ENCODE peak calls at places on chromosomes 16 and 17, in seven cellular contexts. D, G, B, W, P, E and F are unnamed samples.

GRCh38 chr17:7651959-7652658 is 1.4 kb downstream of the ATP1B2 start:
- DNase-seq in D (no peak), G (no peak), B (no peak), W (no peak), P (no peak), E (no peak), F (no peak)

GRCh38 chr17:48052956-48053757 is 5.0 kb downstream of the NFE2L1 start:
- DNase-seq in D (peak), G (peak), B (no peak), W (no peak), P (no peak), E (peak), F (no peak)

GRCh38 chr16:86531193-86531550 is 20.8 kb downstream of the FOXF1 start:
- DNase-seq in D (peak), G (no peak), B (no peak), W (no peak), P (no peak), E (no peak), F (no peak)

GRCh38 chr17:28726396-28726911 is 421 bp upstream of the TLCD1 start:
- DNase-seq in D (no peak), G (peak), B (peak), W (no peak), P (peak), E (peak), F (peak)

GRCh38 chr17:57622327-57622885 is 122.7 kb downstream of the CCDC182 start:
- DNase-seq in D (no peak), G (no peak), B (no peak), W (no peak), P (no peak), E (no peak), F (no peak)

GRCh38 chr17:82356028-82356427 is 3.0 kb upstream of the TEX19 start:
- DNase-seq in D (no peak), G (no peak), B (no peak), W (peak), P (no peak), E (peak), F (no peak)

GRCh38 chr16:50835358-50836060 is 93.6 kb downstream of the CYLD start:
- DNase-seq in D (no peak), G (no peak), B (no peak), W (no peak), P (no peak), E (no peak), F (peak)

GRCh38 chr17:2594657-2595085 is 1.2 kb downstream of the PAFAH1B1 start:
- DNase-seq in D (no peak), G (no peak), B (no peak), W (no peak), P (peak), E (no peak), F (no peak)

GRCh38 chr16:25148568-25149215 is 37.1 kb downstream of the LCMT1 start:
- DNase-seq in D (no peak), G (no peak), B (peak), W (no peak), P (no peak), E (no peak), F (no peak)

GRCh38 chr17:9465216-9465921 is 110.3 kb downstream of the STX8 start:
- DNase-seq in D (no peak), G (no peak), B (no peak), W (peak), P (no peak), E (no peak), F (no peak)

GRCh38 chr17:47982091-47982617 is 11.2 kb downstream of the CDK5RAP3 start:
- DNase-seq in D (no peak), G (no peak), B (no peak), W (no peak), P (no peak), E (no peak), F (no peak)

GRCh38 chr17:55773671-55774070 is 22.8 kb downstream of the PCTP start:
- DNase-seq in D (no peak), G (no peak), B (no peak), W (no peak), P (no peak), E (peak), F (no peak)

GRCh38 chr16:19613834-19614233 is 58.3 kb downstream of the VPS35L start:
- DNase-seq in D (no peak), G (no peak), B (no peak), W (no peak), P (no peak), E (no peak), F (no peak)

GRCh38 chr16:19618876-19619275 is 63.4 kb downstream of the VPS35L start:
- DNase-seq in D (no peak), G (no peak), B (no peak), W (no peak), P (no peak), E (no peak), F (no peak)
- TF ChIP-seq CTCF in D (no peak), G (no peak), B (no peak), W (no peak), P (no peak), E (no peak), F (no peak)

GRCh38 chr16:4664538-4665418 is 28.6 kb upstream of the NUDT16L1 start:
- DNase-seq in D (peak), G (no peak), B (no peak), W (peak), P (peak), E (peak), F (no peak)

GRCh38 chr16:4663756-4664465 is 29.5 kb upstream of the NUDT16L1 start:
- DNase-seq in D (peak), G (no peak), B (no peak), W (no peak), P (peak), E (no peak), F (no peak)

GRCh38 chr16:4667203-4667983 is 26.0 kb upstream of the NUDT16L1 start:
- DNase-seq in D (no peak), G (no peak), B (no peak), W (no peak), P (no peak), E (peak), F (no peak)

GRCh38 chr16:4668313-4668960 is 24.9 kb upstream of the NUDT16L1 start:
- DNase-seq in D (no peak), G (no peak), B (no peak), W (no peak), P (no peak), E (no peak), F (no peak)

GRCh38 chr16:4666537-4667202 is 26.7 kb upstream of the NUDT16L1 start:
- DNase-seq in D (no peak), G (no peak), B (no peak), W (no peak), P (no peak), E (peak), F (no peak)
- TF ChIP-seq CTCF in D (no peak), G (no peak), B (no peak), W (no peak), P (no peak), E (no peak), F (no peak)

GRCh38 chr17:42924891-42925290 is 24.3 kb downstream of the G6PC1 start:
- DNase-seq in D (no peak), G (no peak), B (peak), W (no peak), P (no peak), E (no peak), F (no peak)

GRCh38 chr17:42929497-42929844 is 28.9 kb downstream of the G6PC1 start:
- DNase-seq in D (no peak), G (no peak), B (no peak), W (no peak), P (no peak), E (no peak), F (no peak)

DNA sequence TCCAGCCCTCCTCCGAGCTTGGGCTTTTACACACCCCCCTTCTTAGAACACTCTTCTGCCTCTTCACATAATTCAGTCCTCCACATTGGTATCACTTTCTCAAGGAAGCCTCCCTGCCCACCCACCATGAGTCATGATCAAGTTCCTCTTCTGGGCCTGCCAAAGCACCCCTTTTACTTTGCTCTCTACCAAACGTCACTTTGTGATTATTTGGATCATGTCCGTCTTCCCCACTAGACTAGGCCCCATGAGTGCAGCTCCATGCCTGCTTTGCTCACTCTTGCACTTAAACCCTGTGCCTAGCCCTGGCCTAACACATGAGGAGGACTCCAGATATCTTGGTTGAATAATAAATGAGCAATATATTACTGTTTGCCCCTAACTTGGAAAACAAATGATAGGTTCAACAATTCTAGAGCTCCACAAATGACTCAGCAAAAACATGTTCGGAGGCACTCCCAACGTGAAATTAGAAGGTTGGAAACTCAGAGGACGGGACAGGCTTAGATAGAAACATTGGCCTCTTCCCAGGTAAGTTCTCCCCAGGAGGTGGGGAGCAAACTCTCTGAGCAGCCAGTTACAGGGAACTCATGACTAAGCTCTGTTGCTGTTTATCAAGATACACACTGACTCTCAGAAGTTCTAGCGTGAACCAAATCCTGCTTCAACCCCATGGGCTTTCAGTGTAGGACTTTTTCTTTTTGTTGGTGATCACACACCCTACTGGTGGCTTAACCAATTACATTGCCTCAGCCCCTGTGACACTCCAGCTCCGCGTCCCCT is 28.3 kb downstream of the G6PC1 start:
- DNase-seq in D (peak), G (peak), B (peak), W (peak), P (peak), E (no peak), F (no peak)
- TF ChIP-seq CTCF in D (peak), G (peak), B (peak), W (peak), P (peak), E (peak), F (peak)

GRCh38 chr16:88005148-88005547 is 53.9 kb downstream of the BANP start:
- DNase-seq in D (no peak), G (peak), B (peak), W (no peak), P (peak), E (no peak), F (no peak)
- TF ChIP-seq CTCF in D (no peak), G (peak), B (peak), W (no peak), P (peak), E (no peak), F (peak)

DNA sequence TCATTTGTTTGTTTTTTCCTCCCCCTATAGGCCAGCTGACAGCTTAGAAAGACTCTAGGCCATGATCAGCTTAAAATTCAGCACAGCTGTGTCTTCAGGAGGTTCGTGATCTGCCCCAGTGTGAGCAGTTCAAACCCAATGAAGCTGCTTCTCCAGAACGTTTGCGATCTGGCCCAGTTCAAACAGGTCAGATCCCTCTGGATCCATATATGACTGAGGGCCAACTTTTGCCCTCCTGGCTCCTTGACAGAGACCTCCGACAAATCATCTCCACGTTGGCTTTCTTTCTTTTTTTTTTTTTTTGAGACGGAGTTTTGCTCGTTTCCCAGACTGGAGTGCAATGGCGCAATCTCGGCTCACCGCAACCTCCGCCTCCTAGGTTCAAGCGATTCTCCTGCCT is 50.2 kb upstream of the ATF7IP2 start:
- DNase-seq in D (no peak), G (no peak), B (no peak), W (no peak), P (no peak), E (no peak), F (no peak)
- TF ChIP-seq CTCF in D (no peak), G (no peak), B (no peak), W (no peak), P (no peak), E (no peak), F (no peak)

DNA sequence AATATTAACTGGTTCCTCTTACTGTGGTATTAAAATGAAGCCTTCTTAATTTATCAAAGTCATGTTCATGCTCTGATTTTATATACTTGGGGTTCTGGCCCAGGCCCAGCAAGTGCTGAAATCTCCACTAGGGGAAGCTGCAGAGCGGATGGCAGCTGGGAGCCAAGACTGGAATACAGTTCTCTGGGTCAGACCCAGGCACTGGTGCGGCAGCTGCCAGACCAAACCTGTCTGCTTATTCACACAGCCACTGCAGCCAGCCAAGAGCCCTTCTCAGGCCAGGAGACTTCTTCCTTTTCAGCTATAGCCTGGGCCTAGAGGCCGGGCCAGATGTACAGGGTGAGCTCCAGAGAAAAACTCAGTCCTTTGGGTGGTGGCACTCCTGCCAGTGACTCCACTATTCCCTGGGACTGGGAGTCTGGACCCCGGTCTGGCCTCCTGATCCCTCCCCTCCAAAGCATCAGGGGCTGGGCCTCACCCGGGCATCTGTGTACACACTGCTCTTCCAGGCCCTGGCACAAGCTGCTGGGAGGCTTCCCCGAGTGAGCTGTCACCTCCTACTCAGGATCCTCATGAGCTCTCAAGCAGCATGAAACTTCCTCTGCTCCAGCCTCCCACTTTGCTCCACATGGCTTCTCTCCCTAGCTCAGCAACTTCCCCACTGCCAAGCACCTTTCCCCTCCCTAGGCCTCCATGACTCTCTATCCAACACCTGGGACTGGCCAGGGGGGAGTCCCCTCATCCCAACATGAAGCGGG is 24.4 kb downstream of the ATP6V0D1 start:
- DNase-seq in D (no peak), G (no peak), B (peak), W (no peak), P (no peak), E (no peak), F (no peak)
- TF ChIP-seq CTCF in D (peak), G (peak), B (peak), W (peak), P (peak), E (peak), F (peak)